ENCODE peak calls at places on chromosomes 16 and 17, in seven cellular contexts. R, Q, E, H, D, O and F are unnamed samples. For H3K9me3, the result is how much of the 10 kb centered on the place peaks cover.

GRCh38 chr17:70089513-70090148 is 14.6 kb downstream of the KCNJ16 start:
- DNase-seq in R (no peak), Q (no peak), E (no peak), H (no peak), D (no peak), O (no peak), F (no peak)

GRCh38 chr17:21160401-21160800 is 33.6 kb downstream of the DHRS7B start:
- DNase-seq in R (no peak), Q (no peak), E (no peak), H (no peak), D (no peak), O (no peak), F (no peak)

GRCh38 chr16:56800355-56800754 is 64.7 kb upstream of the SLC12A3 start:
- DNase-seq in R (no peak), Q (no peak), E (no peak), H (no peak), D (no peak), O (no peak), F (peak)

GRCh38 chr16:31064882-31065461 is 9.1 kb downstream of the ZNF668 start:
- DNase-seq in R (peak), Q (peak), E (peak), H (no peak), D (peak), O (no peak), F (no peak)

GRCh38 chr16:14405611-14406537 is 224.2 kb downstream of the PARN start:
- DNase-seq in R (no peak), Q (no peak), E (peak), H (peak), D (no peak), O (peak), F (peak)

GRCh38 chr16:53756329-53756996 is 52.5 kb downstream of the FTO start:
- DNase-seq in R (no peak), Q (no peak), E (no peak), H (no peak), D (peak), O (no peak), F (no peak)

GRCh38 chr16:17590711-17591654 is 120.2 kb upstream of the XYLT1 start:
- DNase-seq in R (no peak), Q (no peak), E (no peak), H (no peak), D (no peak), O (no peak), F (no peak)

GRCh38 chr17:82751171-82751570 is 694 bp upstream of the TBCD start:
- DNase-seq in R (no peak), Q (no peak), E (no peak), H (peak), D (no peak), O (no peak), F (peak)

DNA sequence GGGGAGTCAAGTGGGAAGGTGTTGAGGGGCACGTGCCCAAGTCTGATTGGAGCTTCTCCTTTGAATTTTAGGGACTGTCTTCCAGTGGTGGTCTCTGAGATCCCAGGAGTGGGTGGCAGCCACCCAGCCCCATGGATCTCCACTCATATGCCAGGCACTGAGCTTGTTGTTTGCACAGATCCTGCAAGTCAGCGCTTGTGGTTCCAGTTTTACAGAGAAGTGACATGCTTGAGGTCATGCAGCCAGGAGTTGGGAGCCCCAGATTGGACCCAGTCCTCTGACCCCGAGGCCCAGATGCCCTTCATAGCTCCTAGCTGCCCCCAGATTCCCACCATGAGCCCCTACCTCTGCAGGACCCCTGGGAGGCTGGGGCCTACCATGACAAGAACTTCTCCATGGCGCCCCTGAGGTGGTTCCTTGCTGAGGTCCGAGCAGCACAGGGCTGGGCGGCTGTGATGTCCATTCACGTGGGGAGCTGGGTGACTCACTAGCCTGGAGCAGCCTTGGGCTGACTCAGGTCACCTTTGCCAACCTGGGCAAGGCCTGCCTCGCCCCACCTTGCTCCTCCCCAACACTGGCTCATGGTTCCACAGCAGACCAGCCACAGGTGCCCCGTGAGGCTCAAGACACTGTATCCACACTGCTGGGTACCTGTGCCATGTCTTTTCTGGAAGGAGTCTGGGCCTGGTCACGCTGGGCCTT is 47.4 kb downstream of the RAI1 start:
- DNase-seq in R (no peak), Q (no peak), E (no peak), H (peak), D (no peak), O (peak), F (no peak)
- TF ChIP-seq POLR2A in R (no peak), Q (no peak), E (no peak), H (no peak), D (no peak), O (no peak), F (no peak)

GRCh38 chr16:62475573-62475972 is 439.3 kb upstream of the CDH8 start:
- DNase-seq in R (no peak), Q (no peak), E (no peak), H (no peak), D (no peak), O (no peak), F (no peak)

GRCh38 chr16:62478903-62479458 is 442.7 kb upstream of the CDH8 start:
- DNase-seq in R (no peak), Q (no peak), E (no peak), H (no peak), D (no peak), O (no peak), F (no peak)

GRCh38 chr16:62477796-62478195 is 441.6 kb upstream of the CDH8 start:
- DNase-seq in R (no peak), Q (no peak), E (no peak), H (no peak), D (no peak), O (no peak), F (no peak)
- H3K9me3 ChIP-seq in R (under half), Q (under half), E (under half), H (under half), D (under half), O (under half), F (under half)

GRCh38 chr17:75301031-75301430 is 11.8 kb upstream of the SLC25A19 start:
- DNase-seq in R (no peak), Q (no peak), E (no peak), H (no peak), D (no peak), O (no peak), F (no peak)

GRCh38 chr17:75300280-75300679 is 11.0 kb upstream of the SLC25A19 start:
- DNase-seq in R (no peak), Q (no peak), E (no peak), H (no peak), D (no peak), O (no peak), F (no peak)

GRCh38 chr17:75289832-75290337 is 652 bp upstream of the SLC25A19 start:
- DNase-seq in R (no peak), Q (peak), E (peak), H (peak), D (peak), O (peak), F (peak)

DNA sequence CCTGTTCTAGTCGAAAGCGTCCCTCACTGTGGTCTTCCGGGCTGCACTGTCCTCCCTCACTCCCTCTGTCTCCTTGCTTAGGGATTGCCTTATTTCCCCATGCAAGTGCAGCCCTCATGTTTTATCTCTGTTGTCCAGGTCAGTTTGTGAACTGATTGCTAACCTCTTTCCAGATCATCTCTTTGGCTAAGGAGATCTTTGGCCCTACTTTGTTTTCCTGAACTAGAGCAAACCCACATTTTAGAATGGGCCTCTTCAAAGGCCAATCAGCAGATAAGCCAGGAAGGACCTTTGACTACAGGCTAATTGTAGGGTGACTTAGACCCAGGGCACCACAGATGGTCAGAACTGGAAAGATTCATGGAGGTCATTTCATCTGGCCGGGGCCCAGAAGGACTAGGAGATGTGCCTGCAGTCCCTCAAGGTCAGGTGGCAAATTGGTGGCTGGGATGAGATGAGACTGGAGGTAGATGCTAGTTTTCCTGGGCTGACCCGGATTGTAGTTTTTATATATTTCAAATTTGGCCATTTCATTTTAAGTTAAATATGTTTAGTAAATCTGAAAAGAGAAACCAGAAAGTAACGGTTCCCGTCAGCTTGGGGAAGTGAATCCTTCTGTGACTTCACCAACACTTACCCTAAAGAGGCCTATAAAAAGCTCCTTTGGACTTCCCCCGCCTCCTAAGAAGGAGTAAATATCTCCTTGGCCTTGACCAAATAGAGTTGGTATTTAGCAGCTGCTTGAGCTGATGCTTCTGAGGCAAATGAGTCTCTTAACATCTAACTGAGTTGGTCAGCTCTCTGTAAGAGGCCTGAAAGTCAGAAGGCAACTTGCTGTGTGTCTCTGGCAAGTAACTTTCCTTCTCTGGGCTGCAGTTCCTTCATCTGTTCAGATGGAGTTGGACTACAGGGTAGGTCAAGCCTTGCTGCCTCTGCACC is 6.3 kb upstream of the SLC25A19 start:
- DNase-seq in R (no peak), Q (no peak), E (no peak), H (peak), D (no peak), O (no peak), F (no peak)
- TF ChIP-seq POLR2A in R (no peak), Q (no peak), E (no peak), H (no peak), D (no peak), O (no peak), F (peak)

GRCh38 chr16:35195864-35196216 is 1736.4 kb downstream of the TP53TG3F start:
- DNase-seq in R (no peak), Q (no peak), E (no peak), H (no peak), D (no peak), O (no peak), F (no peak)
- H3K9me3 ChIP-seq in R (under half), Q (under half), E (under half), H (under half), D (under half), O (half or more), F (under half)

DNA sequence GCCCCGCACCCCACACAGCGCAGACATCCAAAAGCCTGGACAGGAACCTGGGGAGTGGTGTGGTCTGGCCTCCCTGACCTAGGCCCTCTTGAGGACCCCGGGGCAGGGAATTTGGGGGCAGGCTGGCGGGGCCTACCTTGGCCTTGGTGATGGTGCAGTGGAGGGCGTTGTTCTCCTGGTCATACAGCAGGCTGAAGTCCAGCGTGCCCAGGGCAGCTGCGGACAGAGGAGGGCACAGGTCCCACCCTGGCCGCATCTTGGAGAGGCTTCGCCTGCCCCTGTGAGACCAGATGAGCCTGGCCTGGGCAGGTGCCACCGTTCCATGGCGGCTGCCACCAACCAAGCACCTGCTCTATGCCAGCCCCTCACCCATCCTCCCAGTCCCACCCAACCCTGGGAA is 9.0 kb downstream of the DOC2B start:
- DNase-seq in R (no peak), Q (no peak), E (no peak), H (no peak), D (no peak), O (no peak), F (no peak)
- TF ChIP-seq POLR2A in R (no peak), Q (no peak), E (no peak), H (no peak), D (no peak), O (no peak), F (no peak)

GRCh38 chr16:16163109-16163508 is 60.2 kb downstream of the ABCC6 start:
- DNase-seq in R (no peak), Q (no peak), E (no peak), H (no peak), D (no peak), O (no peak), F (no peak)
- H3K9me3 ChIP-seq in R (under half), Q (under half), E (under half), H (under half), D (under half), O (under half), F (under half)

GRCh38 chr16:25066747-25067631 is 44.6 kb upstream of the LCMT1 start:
- DNase-seq in R (peak), Q (peak), E (peak), H (peak), D (peak), O (peak), F (peak)
- TF ChIP-seq POLR2A in R (peak), Q (peak), E (peak), H (peak), D (peak), O (no peak), F (peak)